ENCODE peak calls at places on chromosome 22, in six cellular contexts. E is upper lobe of right lung; L is body of pancreas; G is adipocyte; I is CD4-positive, alpha-beta memory T cell; H is AG04450. S is an unnamed sample. For H3K9me3, the result is how much of the 10 kb centered on the place peaks cover.

GRCh38 chr22:44628856-44629255 is 73.1 kb upstream of the PRR5 start:
- DNase-seq in I (no peak), G (no peak), H (no peak), L (no peak), E (peak), S (no peak)

GRCh38 chr22:28208797-28209196 is 289.7 kb upstream of the PITPNB start:
- DNase-seq in E (no peak), L (no peak), H (no peak), I (no peak), G (peak), S (no peak)

GRCh38 chr22:23289851-23290724 is 109.8 kb downstream of the BCR start:
- DNase-seq in H (no peak), G (peak), E (peak), I (no peak), L (peak), S (peak)

GRCh38 chr22:27515091-27515523 is 286.4 kb downstream of the MN1 start:
- DNase-seq in I (no peak), L (no peak), H (no peak), G (no peak), E (no peak), S (no peak)

GRCh38 chr22:17471901-17472566 is 91.3 kb upstream of the SLC25A18 start:
- DNase-seq in E (no peak), H (no peak), L (no peak), I (no peak), G (no peak), S (no peak)

GRCh38 chr22:22955866-22956535 is 68.4 kb downstream of the IGLL5 start:
- DNase-seq in L (peak), E (peak), H (peak), I (peak), G (peak), S (no peak)

GRCh38 chr22:26922804-26923203 is 265.4 kb downstream of the MIAT start:
- DNase-seq in G (no peak), L (no peak), I (no peak), H (no peak), E (no peak), S (no peak)

GRCh38 chr22:17607891-17608521 is 20.5 kb downstream of the ATP6V1E1 start:
- DNase-seq in L (no peak), I (no peak), G (no peak), H (no peak), E (no peak), S (no peak)

GRCh38 chr22:29691636-29692326 is 28.0 kb upstream of the CABP7 start:
- DNase-seq in I (no peak), L (no peak), G (no peak), H (no peak), E (no peak), S (no peak)

GRCh38 chr22:19679476-19680099 is 34.7 kb upstream of the SEPTIN5 start:
- DNase-seq in I (no peak), L (peak), G (peak), E (peak), H (no peak), S (peak)

GRCh38 chr22:39254789-39255298 is 10.1 kb upstream of the PDGFB start:
- DNase-seq in G (peak), H (no peak), L (no peak), I (peak), E (no peak), S (peak)

GRCh38 chr22:30285176-30285845 is 4.0 kb downstream of the CASTOR1 start:
- DNase-seq in H (no peak), E (no peak), L (no peak), I (peak), G (no peak), S (no peak)

GRCh38 chr22:36409911-36410756 is 22.4 kb upstream of the MYH9 start:
- DNase-seq in H (no peak), G (no peak), L (peak), I (peak), E (peak), S (peak)

GRCh38 chr22:47561766-47562165 is 799.3 kb downstream of the TBC1D22A start:
- DNase-seq in I (no peak), L (no peak), G (no peak), H (no peak), E (no peak), S (no peak)

GRCh38 chr22:47558828-47559700 is 796.6 kb downstream of the TBC1D22A start:
- DNase-seq in G (no peak), H (no peak), E (no peak), L (no peak), I (no peak), S (no peak)

GRCh38 chr22:47564158-47564450 is 801.7 kb downstream of the TBC1D22A start:
- DNase-seq in I (no peak), E (no peak), H (no peak), G (no peak), L (no peak), S (no peak)

GRCh38 chr22:47563406-47564157 is 801.1 kb downstream of the TBC1D22A start:
- DNase-seq in H (no peak), L (no peak), G (no peak), I (no peak), E (no peak), S (no peak)

DNA sequence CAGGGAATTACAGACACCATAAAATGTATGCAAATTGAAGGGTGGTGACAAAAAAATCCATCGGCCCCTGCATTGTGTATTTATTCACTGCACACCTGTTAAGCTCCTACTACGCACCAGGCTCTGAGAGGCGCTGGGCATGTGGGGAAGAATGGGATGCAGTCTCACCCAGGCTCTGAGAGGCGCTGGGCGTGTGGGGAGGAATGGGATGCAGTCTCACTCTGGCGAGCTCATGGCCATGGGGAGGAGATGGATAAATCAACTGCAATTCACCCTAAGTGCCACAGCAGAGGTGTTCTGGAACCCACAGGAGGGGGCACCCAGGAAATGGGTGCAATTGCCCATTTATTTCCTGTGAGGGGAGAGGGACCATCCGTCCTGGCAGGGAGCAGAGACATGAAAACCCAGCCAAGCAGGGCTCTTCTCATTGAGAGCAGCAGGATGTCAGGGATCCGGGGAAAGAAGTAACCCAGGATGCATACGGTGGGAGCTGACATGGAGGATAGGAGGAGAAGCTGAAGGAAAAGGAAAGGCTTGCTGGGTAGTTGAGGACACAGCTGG is 798.7 kb downstream of the TBC1D22A start:
- DNase-seq in E (no peak), H (no peak), G (no peak), I (no peak), L (no peak), S (no peak)
- H3K9me3 ChIP-seq in E (under half), H (half or more), G (under half), I (under half), L (under half), S (under half)

DNA sequence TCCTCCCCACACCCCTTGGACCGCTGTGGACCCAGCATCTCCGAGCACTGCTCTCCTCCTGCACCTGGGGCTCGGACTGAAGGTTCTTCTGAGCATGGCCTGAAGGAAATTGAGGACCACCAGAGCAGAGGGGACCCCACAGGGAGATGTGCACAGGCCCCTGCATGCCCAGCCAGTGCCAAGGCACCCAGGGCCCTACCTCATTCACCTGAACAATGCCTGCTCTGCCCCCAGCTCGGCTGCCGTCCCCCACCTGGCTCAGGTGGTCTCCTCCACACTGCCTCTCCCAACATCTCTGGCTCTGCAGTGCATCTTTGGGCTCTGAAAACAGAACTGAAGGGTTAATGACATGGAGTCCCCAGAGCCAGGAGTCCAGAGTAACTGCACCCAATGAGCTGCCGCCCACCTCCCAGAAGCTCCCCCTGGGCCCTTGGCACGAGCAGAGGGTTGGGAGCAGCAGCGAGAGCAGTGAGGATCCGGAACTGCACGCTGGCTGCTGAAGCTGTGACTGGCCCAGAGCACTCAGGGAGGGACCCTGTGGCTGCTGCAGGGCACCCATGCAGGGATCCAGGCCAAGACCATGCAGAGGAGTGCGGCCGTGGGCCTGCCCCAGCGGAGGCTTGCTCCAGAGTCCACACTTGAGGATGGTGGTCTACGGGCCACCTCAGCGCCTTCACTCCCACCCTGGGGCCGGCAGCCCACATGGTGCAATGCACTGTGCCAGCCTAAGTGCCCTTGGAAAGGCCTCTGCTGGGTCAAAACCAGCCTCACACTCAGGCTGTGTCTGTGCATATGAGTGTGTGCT is 686.0 kb downstream of the TBC1D22A start:
- DNase-seq in E (no peak), I (no peak), H (no peak), L (no peak), G (no peak), S (no peak)
- H3K9me3 ChIP-seq in E (under half), I (under half), H (half or more), L (under half), G (under half), S (under half)

GRCh38 chr22:49322231-49322630 is 505.4 kb downstream of the BRD1 start:
- DNase-seq in I (no peak), G (no peak), E (peak), H (no peak), L (no peak), S (no peak)
- H3K9me3 ChIP-seq in I (under half), G (under half), E (under half), H (half or more), L (under half), S (under half)

DNA sequence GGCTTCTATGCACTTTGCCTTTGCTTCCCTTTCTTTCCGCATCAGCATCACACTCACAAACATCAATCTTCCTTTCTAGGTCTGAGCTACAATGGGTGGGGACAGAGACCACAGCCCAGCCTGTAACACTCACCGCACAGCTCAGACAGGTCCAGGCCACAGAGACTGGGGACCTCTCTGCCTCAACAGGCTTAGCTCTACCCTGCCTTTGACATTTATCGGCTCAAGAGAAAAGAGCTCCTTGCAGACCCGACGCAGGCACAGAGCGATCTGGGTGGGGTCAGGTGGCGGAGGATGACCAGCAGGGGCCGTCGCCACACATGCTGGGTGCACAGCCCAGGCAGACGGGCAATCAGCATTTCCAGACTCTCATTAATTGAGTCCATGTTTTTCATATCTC is 837.3 kb downstream of the TBC1D22A start:
- DNase-seq in I (no peak), L (no peak), H (no peak), E (peak), G (no peak), S (no peak)
- H3K9me3 ChIP-seq in I (under half), L (under half), H (half or more), E (under half), G (under half), S (under half)

GRCh38 chr22:50341977-50342650 is 1.0 kb upstream of the PPP6R2 start:
- DNase-seq in I (peak), G (peak), H (peak), L (peak), E (peak), S (peak)
- H3K9me3 ChIP-seq in I (under half), G (under half), H (under half), L (under half), E (under half), S (under half)

GRCh38 chr22:46062971-46063631 is 86.1 kb upstream of the WNT7B start:
- DNase-seq in L (no peak), E (peak), I (no peak), H (no peak), G (no peak), S (no peak)
- H3K9me3 ChIP-seq in L (under half), E (under half), I (under half), H (under half), G (under half), S (under half)

GRCh38 chr22:46719921-46720320 is 18.1 kb downstream of the CERK start:
- DNase-seq in L (no peak), I (no peak), E (no peak), G (no peak), H (no peak), S (no peak)
- H3K9me3 ChIP-seq in L (under half), I (under half), E (under half), G (under half), H (under half), S (under half)

GRCh38 chr22:42396621-42397331 is 35.4 kb downstream of the NFAM1 start:
- DNase-seq in L (peak), H (no peak), E (no peak), G (no peak), I (no peak), S (no peak)
- H3K9me3 ChIP-seq in L (under half), H (under half), E (under half), G (under half), I (under half), S (under half)

DNA sequence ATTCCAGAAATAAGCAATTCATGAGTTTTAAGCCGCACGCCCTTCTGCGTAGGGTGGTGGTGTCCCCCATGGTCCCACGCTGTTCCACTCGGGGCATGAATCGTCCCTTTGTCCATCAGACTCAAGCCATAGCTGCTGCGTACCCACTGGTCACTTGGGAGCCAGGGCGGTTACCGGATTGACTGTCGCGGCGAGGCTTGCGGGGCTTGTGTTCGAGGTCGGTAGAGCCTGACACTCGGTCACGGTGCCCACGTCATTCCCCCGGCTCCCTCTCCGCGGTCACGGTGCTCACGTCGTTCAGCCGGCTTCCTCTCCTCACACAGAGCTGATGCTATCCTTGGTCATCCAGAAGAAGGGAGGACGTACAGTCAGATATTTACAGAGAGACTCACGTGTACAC is 1227.0 kb downstream of the BRD1 start:
- DNase-seq in E (no peak), L (no peak), I (no peak), H (no peak), G (no peak), S (no peak)
- H3K9me3 ChIP-seq in E (under half), L (under half), I (under half), H (half or more), G (under half), S (under half)

S was measured in T-helper 17 cell.